ENCODE peak calls at places on chromosome 18, in four cellular contexts. I is testis, N is SJCRH30, K is GM23338. T is an unnamed sample. For H3K36me3 and H3K4me1, the result is how much of the 10 kb centered on the place peaks cover.

GRCh38 chr18:79664525-79665125 is 15.0 kb upstream of the CTDP1 start:
- DNase-seq in I (no peak), N (no peak), K (no peak), T (peak)

GRCh38 chr18:70372450-70373061 is 83.7 kb downstream of the SOCS6 start:
- DNase-seq in N (no peak), K (no peak), I (no peak), T (no peak)

GRCh38 chr18:50193796-50194622 is 938 bp downstream of the MYO5B start:
- DNase-seq in I (peak), K (peak), N (no peak), T (no peak)

GRCh38 chr18:34809697-34810096 is 99.6 kb downstream of the DTNA start:
- DNase-seq in K (peak), I (peak), N (peak), T (no peak)

GRCh38 chr18:28095041-28095440 is 81.9 kb downstream of the CDH2 start:
- DNase-seq in I (no peak), K (no peak), N (no peak), T (no peak)

GRCh38 chr18:702957-703659 is 9.3 kb downstream of the ENOSF1 start:
- DNase-seq in K (no peak), N (no peak), I (no peak), T (no peak)

GRCh38 chr18:51614967-51615571 is 417.6 kb upstream of the MEX3C start:
- DNase-seq in N (no peak), I (no peak), K (no peak), T (no peak)

GRCh38 chr18:57107141-57107832 is 39.6 kb upstream of the BOD1L2 start:
- DNase-seq in K (peak), N (peak), I (peak), T (peak)

GRCh38 chr18:26040051-26040656 is 50.3 kb downstream of the SS18 start:
- DNase-seq in I (no peak), K (no peak), N (no peak), T (no peak)

GRCh38 chr18:29083545-29083944 is 906.6 kb upstream of the CDH2 start:
- DNase-seq in K (no peak), I (no peak), N (no peak), T (no peak)

GRCh38 chr18:67509711-67510110 is 6.8 kb downstream of the DSEL start:
- DNase-seq in K (no peak), I (no peak), N (no peak), T (no peak)

GRCh38 chr18:10032331-10032979 is 118.6 kb downstream of the VAPA start:
- DNase-seq in K (peak), N (no peak), I (peak), T (no peak)

GRCh38 chr18:59810183-59810582 is 89.6 kb upstream of the PMAIP1 start:
- DNase-seq in K (no peak), N (no peak), I (no peak), T (no peak)

GRCh38 chr18:8696749-8697211 is 8.6 kb upstream of the MTCL1 start:
- DNase-seq in I (peak), K (peak), N (peak), T (peak)

GRCh38 chr18:61992923-61993322 is 100.1 kb upstream of the RNF152 start:
- DNase-seq in N (no peak), K (no peak), I (no peak), T (no peak)

GRCh38 chr18:3150274-3150673 is 69.5 kb downstream of the MYOM1 start:
- DNase-seq in I (no peak), K (no peak), N (no peak), T (no peak)

GRCh38 chr18:42310956-42311355 is 355.9 kb downstream of the PIK3C3 start:
- DNase-seq in K (peak), I (no peak), N (no peak), T (no peak)

GRCh38 chr18:69518989-69519388 is 118.3 kb downstream of the DOK6 start:
- DNase-seq in K (no peak), N (no peak), I (no peak), T (no peak)

GRCh38 chr18:80208620-80209019 is 38.7 kb downstream of the PARD6G start:
- DNase-seq in K (no peak), I (no peak), N (no peak), T (no peak)

GRCh38 chr18:7272268-7273049 is 41.6 kb downstream of the LRRC30 start:
- DNase-seq in K (peak), N (peak), I (peak), T (peak)

GRCh38 chr18:35927431-35927830 is 45.0 kb upstream of the RMP24 start:
- DNase-seq in I (no peak), N (no peak), K (no peak), T (no peak)

GRCh38 chr18:36511791-36512352 is 214.4 kb downstream of the FHOD3 start:
- DNase-seq in I (peak), N (no peak), K (no peak), T (no peak)

GRCh38 chr18:63878343-63878742 is 9.2 kb upstream of the SERPINB2 start:
- DNase-seq in N (no peak), I (no peak), K (no peak), T (no peak)

GRCh38 chr18:68519341-68519740 is 195.6 kb downstream of the TMX3 start:
- DNase-seq in N (no peak), K (no peak), I (no peak), T (no peak)

GRCh38 chr18:58412844-58413666 is 215.8 kb downstream of the ALPK2 start:
- DNase-seq in I (no peak), K (no peak), N (no peak), T (no peak)

GRCh38 chr18:43719264-43719795 is 442.0 kb upstream of the SYT4 start:
- DNase-seq in I (no peak), N (no peak), K (no peak), T (peak)

GRCh38 chr18:54679318-54680149 is 88.5 kb downstream of the DYNAP start:
- DNase-seq in I (no peak), N (peak), K (peak), T (no peak)

GRCh38 chr18:56358608-56359007 is 279.8 kb downstream of the TXNL1 start:
- DNase-seq in N (no peak), K (peak), I (no peak), T (no peak)

GRCh38 chr18:13252696-13253410 is 34.3 kb downstream of the LDLRAD4 start:
- DNase-seq in N (no peak), I (no peak), K (no peak), T (no peak)

GRCh38 chr18:48819276-48819675 is 131.5 kb downstream of the SMAD7 start:
- DNase-seq in N (no peak), K (no peak), I (no peak), T (no peak)
- H3K36me3 ChIP-seq in N (under half), K (under half), I (under half), T (under half)

GRCh38 chr18:31942999-31943894 is at the start of gene TRAPPC8:
- DNase-seq in K (peak), N (peak), I (peak), T (peak)
- H3K4me1 ChIP-seq in K (under half), N (under half), I (under half), T (under half)

DNA sequence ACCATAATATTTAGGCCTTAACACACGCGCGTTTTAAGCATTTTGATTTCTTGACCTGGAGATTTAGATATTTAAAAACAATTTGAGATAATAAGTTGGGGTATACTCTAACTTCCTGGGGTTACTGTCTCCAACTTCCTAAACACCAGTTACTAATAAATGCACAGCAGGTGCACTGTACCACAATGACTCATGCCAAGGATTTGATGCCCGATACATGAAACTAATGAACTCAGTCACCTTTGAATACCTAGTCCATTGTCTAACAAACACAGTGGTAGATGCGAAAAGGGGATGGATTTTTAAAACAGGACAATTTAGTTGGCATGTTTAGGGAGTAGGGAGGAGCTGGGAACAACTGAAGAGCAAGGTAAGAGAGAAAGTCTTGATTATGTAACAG is 21.2 kb downstream of the CABYR start:
- DNase-seq in I (no peak), N (peak), K (no peak), T (no peak)
- H3K36me3 ChIP-seq in I (under half), N (under half), K (under half), T (under half)

GRCh38 chr18:74947875-74948274 is 261.1 kb downstream of the PTGR3 start:
- DNase-seq in I (no peak), K (peak), N (no peak), T (no peak)
- H3K4me1 ChIP-seq in I (under half), K (half or more), N (under half), T (under half)

DNA sequence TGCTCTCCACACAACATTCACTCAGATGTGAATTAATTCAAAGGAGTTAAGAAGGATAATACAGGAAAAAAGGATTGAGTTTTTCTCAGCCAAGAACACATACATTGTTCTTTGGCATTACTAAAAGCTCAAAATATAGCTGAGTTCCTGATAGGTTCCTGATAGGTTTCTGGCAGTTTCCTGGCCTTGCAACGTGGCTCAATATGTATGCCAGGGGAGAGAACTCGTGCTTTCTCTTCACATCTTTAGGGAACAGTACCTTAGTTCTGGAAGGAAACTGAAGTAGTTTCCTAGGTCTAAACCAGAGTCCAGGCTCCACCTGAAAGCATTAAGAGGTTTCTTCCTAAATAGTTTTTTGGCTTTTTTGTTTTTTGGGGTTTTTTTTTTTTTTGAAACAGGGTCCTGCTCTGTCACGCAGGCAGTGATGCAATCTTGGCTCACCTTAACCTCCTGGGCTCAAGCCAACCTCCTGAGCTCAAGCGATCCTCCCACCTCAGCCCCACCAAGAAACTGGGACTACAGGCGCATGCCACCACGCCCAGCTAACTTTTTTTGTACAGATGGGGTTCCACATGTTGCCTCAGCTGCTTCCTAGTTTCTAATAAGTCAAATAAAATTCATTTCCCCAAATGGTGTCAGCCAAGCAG is 42.8 kb downstream of the ESCO1 start:
- DNase-seq in I (no peak), K (peak), N (no peak), T (no peak)
- H3K36me3 ChIP-seq in I (under half), K (under half), N (under half), T (under half)

DNA sequence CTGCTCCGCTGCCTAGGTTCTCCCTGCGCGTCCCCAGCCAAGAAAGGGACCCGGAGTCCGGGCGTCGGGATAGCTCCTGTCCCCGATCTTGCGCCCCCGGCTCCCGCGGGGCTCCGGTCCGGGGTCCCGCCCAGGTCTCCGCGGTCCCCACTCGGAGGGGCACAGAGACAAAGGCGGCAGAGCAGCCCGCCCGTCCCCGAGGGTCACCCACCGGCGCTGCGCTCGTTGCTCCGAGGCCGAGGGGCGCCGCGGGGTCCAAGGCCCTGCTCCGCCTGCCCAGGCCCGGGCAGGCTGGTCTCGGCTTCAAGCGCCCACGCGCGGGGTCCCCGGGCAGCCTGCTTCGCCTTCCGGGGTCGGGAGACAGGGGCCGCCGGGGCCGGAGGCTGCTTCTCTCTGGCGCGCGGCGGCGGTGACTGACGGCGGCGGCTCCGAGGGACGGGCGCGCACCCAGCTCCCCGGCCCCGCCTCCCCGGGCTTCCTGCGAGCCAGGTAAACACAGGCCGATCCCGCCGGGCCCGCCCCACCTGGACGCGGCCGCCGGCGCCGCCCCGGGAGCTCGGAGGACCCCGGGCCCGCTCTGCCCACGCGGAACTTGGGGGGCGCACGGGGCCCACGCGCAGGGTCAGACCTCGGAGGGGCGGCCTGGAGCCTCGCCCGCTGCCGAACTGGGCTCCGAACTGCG is at the start of gene MBP:
- DNase-seq in K (peak), I (peak), N (no peak), T (peak)
- H3K4me1 ChIP-seq in K (under half), I (under half), N (under half), T (under half)

T was measured in Caco-2.